ENCODE peak calls at places on chromosomes 2 and 18, in four cellular contexts. N is mammary epithelial cell, H is GM06990, P is fibroblast of lung. W is an unnamed sample. For H3K36me3, the result is how much of the 10 kb centered on the place peaks cover.

GRCh38 chr2:166017208-166017607 is 63.6 kb upstream of the TTC21B start:
- DNase-seq in N (no peak), H (no peak), P (no peak), W (no peak)

GRCh38 chr2:240852671-240853314 is 15.8 kb upstream of the AGXT start:
- DNase-seq in N (no peak), H (no peak), P (no peak), W (no peak)

GRCh38 chr2:237551071-237551574 is 15.3 kb upstream of the PRLH start:
- DNase-seq in N (no peak), H (no peak), P (no peak), W (no peak)

GRCh38 chr2:47654790-47655562 is 128.0 kb upstream of the MSH6 start:
- DNase-seq in N (peak), H (peak), P (no peak), W (no peak)

GRCh38 chr2:110858135-110858737 is 125.9 kb downstream of the ACOXL start:
- DNase-seq in N (no peak), H (peak), P (no peak), W (no peak)

GRCh38 chr18:48230459-48231113 is 178.6 kb downstream of the ZBTB7C start:
- DNase-seq in N (peak), H (no peak), P (peak), W (peak)

GRCh38 chr2:28730641-28731146 is 20.9 kb upstream of the PPP1CB start:
- DNase-seq in N (no peak), H (no peak), P (no peak), W (no peak)

GRCh38 chr18:13568443-13569392 is 157.6 kb downstream of the FAM210A start:
- DNase-seq in N (no peak), H (peak), P (no peak), W (no peak)

GRCh38 chr2:61356261-61356957 is 114.5 kb downstream of the USP34 start:
- DNase-seq in N (peak), H (no peak), P (peak), W (no peak)

GRCh38 chr2:220096406-220096805 is 469.0 kb downstream of the SLC4A3 start:
- DNase-seq in N (no peak), H (no peak), P (peak), W (no peak)

GRCh38 chr2:233234264-233234663 is 17.2 kb upstream of the ATG16L1 start:
- DNase-seq in N (no peak), H (no peak), P (no peak), W (no peak)

GRCh38 chr2:29657674-29658073 is 263.7 kb downstream of the ALK start:
- DNase-seq in N (no peak), H (no peak), P (no peak), W (no peak)

GRCh38 chr2:39494784-39495251 is 57.7 kb upstream of the MAP4K3 start:
- DNase-seq in N (peak), H (peak), P (peak), W (peak)

GRCh38 chr2:128157644-128158043 is 66.6 kb downstream of the UGGT1 start:
- DNase-seq in N (no peak), H (no peak), P (no peak), W (no peak)

DNA sequence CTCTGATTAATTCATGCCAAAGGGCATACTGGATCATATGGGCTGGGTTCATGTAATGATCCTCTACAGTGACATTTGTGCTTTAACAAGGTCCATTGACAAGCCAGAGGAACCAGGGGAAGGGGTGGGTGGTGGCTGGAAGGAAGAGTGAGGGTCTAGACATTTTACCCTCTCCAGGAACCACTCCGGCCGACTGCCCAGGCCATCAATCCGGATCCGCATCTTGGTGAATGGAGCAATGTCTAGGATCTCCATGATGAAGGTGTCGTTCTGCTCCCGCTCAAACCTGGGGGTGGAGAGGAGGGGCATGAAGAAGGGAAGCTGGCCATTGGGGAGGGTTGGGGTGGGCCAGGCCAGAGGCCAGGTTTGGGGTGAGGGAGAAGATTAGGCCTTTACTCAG is 147.5 kb downstream of the LOXHD1 start:
- DNase-seq in N (no peak), H (no peak), P (no peak), W (no peak)
- H3K36me3 ChIP-seq in N (under half), H (under half), P (under half), W (under half)

GRCh38 chr18:3605562-3606443 is 155.8 kb downstream of the TGIF1 start:
- DNase-seq in N (peak), H (no peak), P (peak), W (peak)

GRCh38 chr18:3604626-3605408 is 154.8 kb downstream of the TGIF1 start:
- DNase-seq in N (peak), H (no peak), P (peak), W (peak)

GRCh38 chr18:3603460-3604259 is 153.7 kb downstream of the TGIF1 start:
- DNase-seq in N (peak), H (no peak), P (peak), W (peak)

GRCh38 chr18:3607309-3608098 is 157.5 kb downstream of the TGIF1 start:
- DNase-seq in N (no peak), H (no peak), P (no peak), W (no peak)

GRCh38 chr18:3604260-3604625 is 154.3 kb downstream of the TGIF1 start:
- DNase-seq in N (no peak), H (no peak), P (no peak), W (no peak)
- H3K4me3 ChIP-seq in N (peak), H (peak), P (peak), W (peak)

DNA sequence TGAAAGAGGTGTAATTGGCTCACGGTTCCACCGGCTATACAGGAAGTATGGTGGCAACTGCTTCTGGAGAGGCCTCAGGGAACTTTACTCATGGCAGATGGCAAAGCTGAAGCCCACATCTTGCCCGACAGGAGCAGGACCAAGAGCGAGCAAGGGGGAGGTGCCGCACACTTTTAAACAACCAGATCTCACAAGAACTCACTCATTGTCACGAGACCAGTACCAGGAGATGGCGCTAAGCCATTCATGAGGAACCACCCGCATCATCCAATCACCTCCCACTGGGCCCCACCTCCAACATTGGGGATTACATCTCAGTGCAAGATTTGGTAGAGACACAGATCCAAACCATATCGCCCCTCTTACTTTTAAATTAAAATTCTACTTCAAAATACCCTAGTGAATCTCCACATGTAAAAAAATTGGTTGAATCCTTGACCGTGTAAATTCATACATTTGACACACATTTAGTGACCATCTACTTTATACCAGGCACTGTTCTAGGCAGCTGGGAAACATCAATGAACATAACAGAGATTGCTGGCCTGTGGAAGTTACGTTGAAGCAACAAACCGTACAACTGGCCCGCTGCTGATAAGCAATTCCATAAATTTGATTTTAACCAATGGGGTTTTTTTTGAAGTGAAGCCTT is 87.6 kb downstream of the ALPK2 start:
- DNase-seq in N (no peak), H (no peak), P (peak), W (peak)
- TF ChIP-seq CTCF in N (peak), H (peak), P (no peak), W (peak)

GRCh38 chr2:152755029-152755428 is 36.6 kb downstream of the ARL6IP6 start:
- DNase-seq in N (peak), H (peak), P (no peak), W (no peak)
- H3K36me3 ChIP-seq in N (under half), H (under half), P (under half), W (under half)

DNA sequence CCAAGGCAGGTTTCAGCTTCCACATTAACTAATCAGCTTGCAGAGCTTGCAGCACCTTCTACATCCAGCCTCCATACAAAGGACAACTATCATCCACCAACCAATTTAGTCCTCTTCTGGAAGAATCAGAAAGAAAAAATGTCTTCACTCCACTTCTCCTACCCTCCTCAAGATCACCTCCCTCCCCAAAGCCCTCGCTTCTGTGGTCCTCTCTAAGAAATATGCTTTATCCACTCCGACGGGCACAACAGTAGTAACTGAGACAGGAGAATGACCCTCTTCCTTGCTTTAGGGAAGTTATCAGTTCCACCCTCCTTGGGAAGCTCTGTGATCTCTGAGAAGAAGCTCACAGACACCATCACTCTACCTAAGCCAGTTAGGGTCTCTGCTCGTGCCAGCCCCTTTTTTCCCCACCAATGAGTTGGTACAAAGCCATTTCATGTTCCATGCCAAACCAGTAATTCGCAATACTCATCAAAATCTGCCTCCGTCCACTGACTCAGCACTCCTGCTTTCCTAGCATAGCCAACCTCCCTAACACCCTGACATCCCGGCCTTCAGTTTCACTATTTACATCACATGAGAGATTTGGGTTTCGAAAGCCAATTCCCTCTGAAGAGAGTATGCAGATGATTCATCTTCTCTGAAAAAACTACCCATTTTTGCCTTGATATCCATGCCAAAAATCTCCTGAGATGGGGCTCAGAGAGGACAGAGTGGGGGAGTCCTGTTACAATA is 114.1 kb upstream of the PKDCC start:
- DNase-seq in N (peak), H (no peak), P (peak), W (peak)
- H3K4me3 ChIP-seq in N (no peak), H (no peak), P (peak), W (no peak)

W was measured in brain microvascular endothelial cell.